ENCODE peak calls at places on chromosomes 6 and 20, in nine cellular contexts. O is B cell, K is right lobe of liver, P is AG09319, B is GM23338, J is Calu3, Y is WTC11, X is fibroblast of mammary gland, M is endothelial cell. C is an unnamed sample.

GRCh38 chr6:29995346-29995777 is 53.0 kb downstream of the HLA-A start:
- DNase-seq in X (peak), Y (no peak), J (no peak), B (no peak), K (no peak), P (no peak), O (no peak), M (no peak), C (no peak)

GRCh38 chr6:40188931-40189330 is 254.7 kb upstream of the MOCS1 start:
- DNase-seq in O (no peak), K (no peak), M (no peak), X (no peak), J (no peak), Y (no peak), P (no peak), B (no peak), C (no peak)

GRCh38 chr20:46212876-46213275 is 94.8 kb downstream of the CD40 start:
- DNase-seq in J (no peak), Y (no peak), K (no peak), O (no peak), B (no peak), P (no peak), X (no peak), M (no peak), C (no peak)

GRCh38 chr20:61127311-61128044 is 124.6 kb upstream of the CDH4 start:
- DNase-seq in P (no peak), J (no peak), K (no peak), O (no peak), Y (no peak), B (no peak), M (no peak), X (peak), C (no peak)

GRCh38 chr6:158356586-158357546 is 44.6 kb downstream of the TULP4 start:
- DNase-seq in K (no peak), O (no peak), P (no peak), J (no peak), B (no peak), Y (no peak), M (no peak), X (no peak), C (no peak)

GRCh38 chr6:151916075-151916474 is 108.6 kb downstream of the ESR1 start:
- DNase-seq in M (no peak), B (no peak), Y (no peak), K (no peak), X (no peak), J (no peak), O (no peak), P (no peak), C (no peak)

GRCh38 chr6:157017022-157017421 is 239.8 kb downstream of the ARID1B start:
- DNase-seq in J (no peak), X (no peak), P (no peak), B (no peak), K (no peak), O (no peak), M (no peak), Y (no peak), C (no peak)

GRCh38 chr6:70216767-70217166 is 86.1 kb downstream of the COL9A1 start:
- DNase-seq in O (no peak), M (no peak), B (no peak), X (no peak), P (no peak), J (no peak), K (no peak), Y (no peak), C (no peak)

GRCh38 chr6:34227656-34228421 is 8.8 kb upstream of the HMGA1 start:
- DNase-seq in M (no peak), O (no peak), J (peak), K (no peak), P (no peak), B (no peak), Y (no peak), X (peak), C (no peak)

GRCh38 chr20:58099956-58100730 is 128.3 kb downstream of the ANKRD60 start:
- DNase-seq in B (no peak), P (no peak), M (no peak), J (no peak), Y (no peak), X (no peak), K (no peak), O (no peak), C (no peak)

GRCh38 chr6:71124340-71124739 is 164.3 kb upstream of the OGFRL1 start:
- DNase-seq in Y (no peak), J (no peak), P (no peak), X (no peak), O (peak), B (no peak), K (no peak), M (no peak), C (no peak)

GRCh38 chr6:165742047-165742446 is 79.0 kb upstream of the PDE10A start:
- DNase-seq in Y (no peak), K (no peak), P (no peak), M (no peak), J (no peak), O (no peak), X (no peak), B (no peak), C (no peak)

GRCh38 chr20:63035284-63036185 is 28.8 kb upstream of the BHLHE23 start:
- DNase-seq in J (no peak), X (no peak), B (peak), O (no peak), K (peak), M (no peak), Y (peak), P (no peak), C (peak)

GRCh38 chr6:87115402-87116135 is 20.7 kb upstream of the CGA start:
- DNase-seq in Y (no peak), K (no peak), B (peak), O (no peak), X (no peak), M (no peak), J (no peak), P (no peak), C (no peak)

GRCh38 chr6:155245871-155246270 is 17.9 kb upstream of the CLDN20 start:
- DNase-seq in B (no peak), J (no peak), P (no peak), Y (no peak), X (no peak), M (no peak), K (no peak), O (no peak), C (no peak)

GRCh38 chr6:144365176-144365710 is 80.1 kb downstream of the UTRN start:
- DNase-seq in O (no peak), M (no peak), K (no peak), P (no peak), X (no peak), Y (no peak), B (no peak), J (no peak), C (no peak)

GRCh38 chr6:21871831-21872230 is 278.3 kb downstream of the SOX4 start:
- DNase-seq in X (no peak), M (no peak), B (peak), K (no peak), O (no peak), P (no peak), J (no peak), Y (no peak), C (no peak)

GRCh38 chr6:21870071-21870729 is 276.6 kb downstream of the SOX4 start:
- DNase-seq in J (no peak), Y (no peak), X (peak), O (no peak), M (no peak), K (no peak), B (no peak), P (no peak), C (no peak)

GRCh38 chr6:21869085-21869771 is 275.7 kb downstream of the SOX4 start:
- DNase-seq in M (no peak), P (no peak), B (no peak), K (no peak), J (no peak), X (no peak), Y (no peak), O (no peak), C (no peak)

GRCh38 chr6:21874372-21874771 is 280.8 kb downstream of the SOX4 start:
- DNase-seq in Y (no peak), M (no peak), J (no peak), O (no peak), P (no peak), B (no peak), X (no peak), K (no peak), C (peak)

GRCh38 chr6:21873562-21873961 is 280.0 kb downstream of the SOX4 start:
- DNase-seq in K (no peak), O (no peak), M (no peak), Y (no peak), X (peak), B (no peak), J (no peak), P (peak), C (no peak)
- TF ChIP-seq CTCF in K (no peak), O (no peak), M (no peak), Y (no peak), X (no peak), B (no peak), J (no peak), P (no peak), C (no peak)

GRCh38 chr6:10385512-10386132 is 29.3 kb downstream of the TFAP2A start:
- DNase-seq in K (no peak), J (no peak), M (no peak), B (peak), O (no peak), Y (peak), X (no peak), P (no peak), C (no peak)

GRCh38 chr6:10384719-10385511 is 30.0 kb downstream of the TFAP2A start:
- DNase-seq in P (no peak), J (no peak), O (no peak), K (no peak), X (no peak), Y (no peak), B (peak), M (no peak), C (no peak)

GRCh38 chr6:10386756-10387654 is 27.9 kb downstream of the TFAP2A start:
- DNase-seq in P (no peak), Y (no peak), J (no peak), O (no peak), K (no peak), X (no peak), M (no peak), B (no peak), C (no peak)

GRCh38 chr6:10384333-10384718 is 30.5 kb downstream of the TFAP2A start:
- DNase-seq in X (no peak), K (no peak), P (no peak), O (no peak), Y (no peak), J (no peak), M (no peak), B (no peak), C (no peak)

GRCh38 chr6:10386260-10386659 is 28.6 kb downstream of the TFAP2A start:
- DNase-seq in M (no peak), P (no peak), J (no peak), O (no peak), B (no peak), Y (no peak), X (no peak), K (no peak), C (no peak)
- TF ChIP-seq CTCF in M (no peak), P (no peak), J (no peak), O (no peak), B (no peak), Y (no peak), X (no peak), K (no peak), C (no peak)

DNA sequence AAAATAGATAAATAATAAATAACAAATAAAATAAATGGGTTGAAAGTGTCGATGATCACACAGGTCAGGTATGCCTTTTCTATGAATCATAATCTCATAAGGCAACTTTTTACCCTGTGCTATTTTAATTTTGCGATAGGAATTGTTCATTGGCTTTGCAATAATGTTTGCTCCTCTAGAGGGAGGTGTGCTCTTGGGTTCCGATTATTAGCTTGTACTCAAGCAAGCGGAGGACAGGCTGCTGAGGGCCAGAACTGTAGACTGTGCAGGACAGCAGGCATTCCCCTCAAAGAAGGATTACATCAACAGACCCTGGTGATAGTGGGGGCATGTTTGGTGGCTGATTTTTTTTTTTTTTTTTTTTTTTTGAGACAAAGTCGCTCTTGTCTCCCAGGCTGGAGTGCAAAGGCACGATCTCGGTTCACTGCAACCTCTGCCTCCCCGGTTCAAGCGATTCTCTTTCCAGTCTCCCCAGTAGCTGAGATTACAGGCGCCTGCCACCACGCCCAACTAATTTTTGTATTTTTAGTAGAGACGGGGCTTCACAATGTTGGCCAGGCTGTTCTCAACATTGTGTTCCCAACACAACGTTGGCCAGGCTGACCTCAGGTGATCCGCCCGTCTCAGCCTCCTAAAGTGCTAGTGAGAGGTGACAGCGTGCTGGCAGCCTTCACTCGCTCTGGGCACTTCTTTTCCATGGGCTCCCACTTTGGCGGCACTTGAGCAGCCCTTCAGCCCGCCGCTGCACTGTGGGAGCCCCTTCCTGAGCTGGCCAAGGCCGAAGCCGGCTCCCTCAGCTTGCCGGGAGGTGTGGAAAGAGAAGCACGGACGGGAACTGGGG is 35.6 kb downstream of the RIOK1 start:
- DNase-seq in O (no peak), B (peak), M (no peak), K (no peak), J (peak), X (peak), Y (no peak), P (no peak), C (peak)
- TF ChIP-seq CTCF in O (no peak), B (peak), M (peak), K (peak), J (no peak), X (peak), Y (no peak), P (peak), C (peak)

DNA sequence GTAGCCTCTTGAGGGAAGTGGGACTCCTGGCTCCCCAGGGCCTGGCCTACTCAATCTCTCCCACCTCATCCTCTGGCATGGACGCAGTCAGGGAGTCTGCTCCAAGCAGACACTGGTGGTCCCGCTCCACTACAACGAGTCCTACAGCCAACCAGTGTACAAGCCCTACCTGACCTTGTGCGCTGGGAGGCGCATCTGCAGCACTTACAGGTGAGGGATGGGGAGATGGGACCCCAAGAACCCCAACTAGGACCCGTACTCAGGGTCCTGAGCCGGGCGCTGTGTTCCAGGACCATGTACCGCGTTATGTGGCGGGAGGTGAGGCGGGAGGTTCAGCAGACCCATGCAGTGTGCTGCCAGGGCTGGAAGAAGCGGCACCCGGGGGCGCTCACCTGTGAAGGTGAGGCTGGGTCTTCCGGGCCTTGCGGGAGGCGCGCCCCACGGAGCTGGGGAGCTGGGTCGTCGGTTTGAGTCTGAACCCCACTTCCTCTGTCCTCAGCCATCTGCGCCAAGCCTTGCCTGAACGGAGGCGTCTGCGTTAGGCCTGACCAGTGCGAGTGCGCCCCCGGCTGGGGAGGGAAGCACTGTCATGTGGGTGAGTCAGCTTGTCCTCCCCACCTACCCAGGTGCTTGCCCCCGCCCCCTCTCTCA is 2.1 kb downstream of the EGFL8 start:
- DNase-seq in X (no peak), O (no peak), B (peak), M (no peak), Y (peak), J (no peak), K (no peak), P (no peak), C (no peak)
- TF ChIP-seq CTCF in X (no peak), O (no peak), B (peak), M (no peak), Y (no peak), J (peak), K (no peak), P (no peak), C (no peak)

GRCh38 chr6:106525111-106525884 is 104.0 kb downstream of the RTN4IP1 start:
- DNase-seq in O (no peak), J (no peak), M (no peak), P (no peak), B (no peak), Y (no peak), K (no peak), X (no peak), C (no peak)

GRCh38 chr6:106525885-106526280 is 103.4 kb downstream of the RTN4IP1 start:
- DNase-seq in P (no peak), B (no peak), J (no peak), M (no peak), K (no peak), Y (no peak), O (no peak), X (no peak), C (no peak)

GRCh38 chr6:106527979-106528378 is 101.3 kb downstream of the RTN4IP1 start:
- DNase-seq in O (no peak), J (no peak), K (no peak), Y (no peak), B (no peak), X (peak), M (no peak), P (peak), C (no peak)

GRCh38 chr6:106528521-106528920 is 100.8 kb downstream of the RTN4IP1 start:
- DNase-seq in O (no peak), P (no peak), J (no peak), B (no peak), X (no peak), K (no peak), Y (no peak), M (no peak), C (no peak)

DNA sequence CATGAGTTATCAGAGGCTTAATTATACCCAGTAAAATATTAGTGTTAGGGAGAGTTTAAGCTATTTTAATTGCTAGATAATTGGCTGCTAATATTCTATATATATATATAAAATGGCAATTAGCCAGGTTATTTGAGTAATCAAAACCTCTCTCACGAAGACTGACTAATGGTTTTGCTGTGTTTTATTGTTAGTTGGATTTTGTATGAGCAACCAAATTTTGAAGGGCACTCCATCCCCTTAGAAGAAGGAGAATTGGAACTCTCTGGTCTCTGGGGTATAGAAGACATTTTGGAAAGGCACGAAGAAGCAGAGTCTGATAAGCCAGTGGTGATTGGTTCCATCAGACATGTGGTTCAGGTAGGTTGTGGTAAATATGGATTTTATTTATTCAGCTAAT is 102.2 kb downstream of the RTN4IP1 start:
- DNase-seq in P (no peak), O (no peak), B (no peak), J (no peak), X (peak), Y (no peak), K (no peak), M (no peak), C (no peak)
- TF ChIP-seq CTCF in P (no peak), O (no peak), B (no peak), J (no peak), X (no peak), Y (no peak), K (no peak), M (no peak), C (no peak)

DNA sequence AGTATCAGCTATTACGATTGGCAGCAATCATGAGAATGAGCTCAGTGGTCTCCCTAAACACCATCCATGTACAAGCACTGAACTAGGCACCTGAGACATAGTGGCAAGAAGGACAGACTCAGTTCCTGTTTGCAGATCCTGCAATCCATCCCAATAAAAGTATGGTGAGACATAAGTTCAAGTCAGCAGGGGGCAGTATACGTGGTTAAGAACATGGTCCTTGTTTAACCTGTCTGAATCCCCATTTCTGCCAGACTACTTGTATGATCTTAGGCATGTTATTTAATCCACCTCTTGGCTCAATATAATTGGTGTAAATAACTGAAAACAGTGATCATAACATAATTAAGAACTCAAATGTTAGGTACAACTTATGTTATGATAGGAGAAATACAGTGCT is 33.2 kb upstream of the PNISR start:
- DNase-seq in P (no peak), X (peak), O (no peak), B (peak), M (peak), Y (no peak), J (peak), K (no peak), C (no peak)
- TF ChIP-seq CTCF in P (peak), X (peak), O (no peak), B (peak), M (no peak), Y (peak), J (no peak), K (no peak), C (no peak)

DNA sequence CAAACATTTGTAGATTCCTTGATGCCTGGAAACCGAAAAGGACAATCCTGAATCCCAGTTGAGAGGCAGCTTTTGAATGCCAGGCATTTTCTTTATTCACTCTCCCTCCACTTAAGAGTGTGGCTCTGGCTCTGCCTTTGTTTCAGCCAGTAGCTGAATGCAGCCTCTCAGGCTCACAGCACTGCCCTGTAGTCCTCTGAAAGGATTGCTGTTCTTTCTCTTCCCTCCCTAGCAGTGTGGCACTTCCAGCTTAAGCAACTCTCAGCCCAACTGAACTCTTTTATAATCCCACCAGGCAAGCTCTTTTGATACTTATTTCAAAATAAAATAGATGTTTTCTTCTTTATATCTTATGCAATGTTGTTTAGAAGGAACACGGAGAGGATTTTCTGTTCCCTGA is 415.6 kb downstream of the GJA1 start:
- DNase-seq in O (no peak), K (no peak), X (no peak), Y (peak), P (no peak), B (peak), J (no peak), M (peak), C (no peak)
- TF ChIP-seq CTCF in O (no peak), K (no peak), X (no peak), Y (no peak), P (no peak), B (no peak), J (no peak), M (no peak), C (no peak)

GRCh38 chr6:36953931-36954261 is 642 bp upstream of the PI16 start:
- DNase-seq in P (no peak), X (no peak), B (no peak), O (no peak), J (no peak), Y (peak), M (no peak), K (no peak), C (no peak)
- TF ChIP-seq CTCF in P (no peak), X (no peak), B (no peak), O (no peak), J (no peak), Y (no peak), M (no peak), K (no peak), C (no peak)

C was measured in Caco-2.